ENCODE peak calls at places on chromosome 18, in five cellular contexts. O, E, P, C and B are unnamed samples.

GRCh38 chr18:44826418-44827259 is 146.0 kb downstream of the SETBP1 start:
- DNase-seq in E (no peak), C (no peak), O (no peak), P (peak), B (peak)

GRCh38 chr18:60485207-60485606 is 112.6 kb upstream of the MC4R start:
- DNase-seq in C (no peak), O (no peak), E (no peak), P (no peak), B (no peak)

GRCh38 chr18:33839452-33840225 is 261.6 kb downstream of the ASXL3 start:
- DNase-seq in O (no peak), C (peak), P (no peak), E (no peak), B (peak)

GRCh38 chr18:64416990-64417389 is 268.1 kb upstream of the LINC00305 start:
- DNase-seq in P (no peak), O (no peak), E (no peak), C (no peak), B (no peak)

GRCh38 chr18:6601241-6601640 is 128.3 kb upstream of the ARHGAP28 start:
- DNase-seq in C (no peak), O (no peak), P (no peak), E (no peak), B (peak)

GRCh38 chr18:73774836-73775509 is 372.7 kb downstream of the FBXO15 start:
- DNase-seq in C (peak), E (no peak), O (no peak), P (no peak), B (no peak)

GRCh38 chr18:34999734-35000397 is 41.3 kb upstream of the MAPRE2 start:
- DNase-seq in C (peak), E (no peak), P (no peak), O (no peak), B (no peak)

GRCh38 chr18:79203017-79203605 is 133.9 kb downstream of the ATP9B start:
- DNase-seq in E (no peak), P (no peak), C (no peak), O (no peak), B (peak)

GRCh38 chr18:62984656-62985315 is 269.4 kb downstream of the PHLPP1 start:
- DNase-seq in O (no peak), P (no peak), E (no peak), C (no peak), B (no peak)

GRCh38 chr18:80252136-80252535 is 4.8 kb upstream of the PARD6G start:
- DNase-seq in C (no peak), P (no peak), E (no peak), O (no peak), B (no peak)

GRCh38 chr18:51037230-51037629 is 7.2 kb downstream of the SMAD4 start:
- DNase-seq in P (no peak), O (no peak), C (no peak), E (no peak), B (no peak)

GRCh38 chr18:58570360-58571064 is 58.4 kb downstream of the ALPK2 start:
- DNase-seq in C (no peak), O (no peak), E (no peak), P (no peak), B (no peak)

GRCh38 chr18:34551824-34552223 is 158.3 kb upstream of the DTNA start:
- DNase-seq in P (no peak), E (no peak), O (no peak), C (no peak), B (no peak)

GRCh38 chr18:45569566-45569965 is 45.7 kb upstream of the SLC14A2 start:
- DNase-seq in C (no peak), E (no peak), P (no peak), O (no peak), B (no peak)

GRCh38 chr18:12946549-12947354 is 1.1 kb upstream of the SEH1L start:
- DNase-seq in C (peak), E (no peak), O (no peak), P (peak), B (peak)

GRCh38 chr18:49628993-49629795 is 67.3 kb downstream of the LIPG start:
- DNase-seq in O (no peak), P (no peak), E (no peak), C (no peak), B (no peak)

GRCh38 chr18:48203961-48204666 is 205.1 kb downstream of the ZBTB7C start:
- DNase-seq in C (no peak), P (no peak), E (no peak), O (no peak), B (peak)

GRCh38 chr18:33578371-33579146 is 540 bp downstream of the ASXL3 start:
- DNase-seq in E (peak), O (peak), C (peak), P (peak), B (no peak)

GRCh38 chr18:44411277-44411900 is 269.3 kb upstream of the SETBP1 start:
- DNase-seq in O (no peak), E (no peak), C (no peak), P (no peak), B (peak)

GRCh38 chr18:47244041-47244440 is 7.4 kb downstream of the SKOR2 start:
- DNase-seq in O (no peak), P (no peak), C (no peak), E (no peak), B (no peak)

GRCh38 chr18:58205087-58205779 is 161.2 kb downstream of the NEDD4L start:
- DNase-seq in E (no peak), C (no peak), O (no peak), P (no peak), B (no peak)

GRCh38 chr18:26561769-26562168 is 13.4 kb upstream of the KCTD1 start:
- DNase-seq in O (no peak), E (no peak), C (no peak), P (no peak), B (no peak)

GRCh38 chr18:35245719-35246317 is 5.0 kb downstream of the ZNF397 start:
- DNase-seq in P (no peak), O (no peak), E (no peak), C (no peak), B (no peak)

GRCh38 chr18:62829936-62830335 is 114.6 kb downstream of the PHLPP1 start:
- DNase-seq in O (no peak), E (no peak), C (no peak), P (no peak), B (no peak)

GRCh38 chr18:63148449-63149199 is 170.9 kb downstream of the BCL2 start:
- DNase-seq in P (no peak), C (no peak), O (no peak), E (no peak), B (peak)

GRCh38 chr18:75199327-75199726 is 9.6 kb downstream of the PTGR3 start:
- DNase-seq in E (no peak), C (no peak), O (no peak), P (no peak), B (no peak)

GRCh38 chr18:5238371-5238758 is 41.3 kb upstream of the AKAIN1 start:
- DNase-seq in P (peak), C (peak), O (peak), E (peak), B (peak)

GRCh38 chr18:30712383-30712782 is 330.2 kb downstream of the DSC3 start:
- DNase-seq in O (no peak), E (no peak), C (no peak), P (no peak), B (no peak)

GRCh38 chr18:11518788-11519685 is 90.4 kb upstream of the SLC35G4 start:
- DNase-seq in C (peak), P (no peak), O (no peak), E (peak), B (peak)
- TF ChIP-seq CTCF in C (peak), P (peak), O (peak), E (peak), B (peak)

DNA sequence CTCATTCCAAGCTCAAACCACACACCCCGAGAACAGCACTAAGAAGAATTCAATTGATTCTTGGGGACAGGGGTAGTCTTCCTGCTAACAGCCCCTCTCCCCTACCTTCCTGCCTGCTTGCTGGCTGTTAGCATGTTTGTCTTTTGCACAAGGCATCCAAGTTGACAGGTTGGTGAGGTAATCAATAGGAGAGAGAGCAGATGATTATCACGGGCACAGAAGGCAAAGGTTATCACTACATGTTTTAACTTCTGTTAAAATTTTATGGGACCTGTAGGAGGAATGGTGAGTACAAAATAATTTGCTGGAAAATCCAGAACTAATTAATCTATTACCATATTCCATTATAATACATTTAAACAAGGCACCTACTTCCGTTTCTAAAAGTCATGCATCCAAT is 442.1 kb upstream of the TCF4 start:
- DNase-seq in C (no peak), O (no peak), P (no peak), E (no peak), B (no peak)
- TF ChIP-seq CTCF in C (no peak), O (no peak), P (no peak), E (no peak), B (no peak)

GRCh38 chr18:76937597-76937996 is 115.2 kb downstream of the ZNF236 start:
- DNase-seq in C (no peak), E (no peak), P (no peak), O (no peak), B (no peak)
- TF ChIP-seq CTCF in C (no peak), E (peak), P (no peak), O (no peak), B (no peak)

DNA sequence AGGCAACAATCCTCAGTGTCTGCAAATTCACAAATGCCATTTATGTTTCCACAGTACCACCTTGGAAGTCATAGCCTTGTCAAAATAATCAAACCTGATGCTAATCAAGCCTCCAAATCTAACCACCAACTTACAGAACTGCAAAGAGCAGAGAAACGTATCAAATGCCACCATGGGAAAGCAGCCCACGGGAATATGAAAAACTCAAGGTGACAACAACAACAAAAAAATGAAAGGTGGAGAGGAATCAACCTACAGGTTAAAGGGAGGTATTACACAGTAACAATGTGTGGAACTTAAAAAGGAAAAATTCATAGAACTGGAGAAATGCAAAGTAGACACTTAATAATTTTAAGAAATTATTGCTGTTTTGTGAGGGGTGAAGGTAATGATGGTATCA is 46.7 kb downstream of the CD226 start:
- DNase-seq in E (no peak), O (no peak), P (no peak), C (no peak), B (no peak)
- TF ChIP-seq CTCF in E (peak), O (no peak), P (peak), C (no peak), B (peak)

DNA sequence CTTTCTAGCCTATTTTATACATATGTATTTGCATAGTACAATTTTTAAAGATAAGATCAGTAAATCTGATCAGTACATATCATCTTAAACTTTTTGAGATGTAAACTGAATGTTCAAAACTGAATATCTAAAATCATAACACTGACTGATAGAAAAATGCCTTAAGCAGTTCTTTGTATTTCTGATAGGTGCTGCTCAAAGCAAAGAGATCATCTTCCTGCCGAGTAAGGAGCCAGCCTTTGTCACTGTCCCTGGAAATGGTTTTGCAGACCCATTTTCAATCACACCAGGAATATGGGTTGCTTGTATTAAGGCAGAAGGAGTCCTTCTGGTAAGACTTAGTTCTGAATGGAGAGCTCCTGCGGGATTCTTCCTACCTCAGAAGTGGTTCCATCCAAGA is 135.0 kb downstream of the LAMA3 start:
- DNase-seq in O (no peak), P (no peak), C (no peak), E (no peak), B (no peak)
- TF ChIP-seq CTCF in O (no peak), P (no peak), C (no peak), E (no peak), B (no peak)